ENCODE peak calls at places on chromosomes 16 and 17, in nine cellular contexts. A is NCI-H1436; Z is A172; L is activated CD8-positive, alpha-beta memory T cell treated with anti-CD3 and anti-CD28 coated beads for 24 hours; Q is head of caudate nucleus; W is PC-9; K is MV-4-11; T is activated naive CD4-positive, alpha-beta T cell treated with Interleukin-2 at 50 U/mL for 16 hours; H is neural progenitor cell. M is an unnamed sample.

GRCh38 chr16:29645699-29646187 is 17.3 kb upstream of the SPN start:
- DNase-seq in A (no peak), Z (peak; percentile 34), L (no peak), Q (no peak), W (no peak), K (peak; percentile 96), T (no peak), H (no peak), M (no peak)

GRCh38 chr16:87728026-87728425 is 37.8 kb downstream of the KLHDC4 start:
- DNase-seq in A (no peak), Z (peak; percentile 86), L (no peak), Q (no peak), W (no peak), K (no peak), T (no peak), H (no peak), M (peak; percentile 79)

GRCh38 chr17:42050360-42051012 is at the start of gene C17orf113:
- DNase-seq in A (peak; percentile 66), Z (no peak), L (peak; percentile 81), Q (peak; percentile 54), W (peak; percentile 47), K (peak; percentile 16), T (peak; percentile 37), H (peak; percentile 88), M (peak; percentile 3)

GRCh38 chr16:26709175-26709574 is 357.6 kb upstream of the C16orf82 start:
- DNase-seq in A (no peak), Z (no peak), L (no peak), Q (no peak), W (no peak), K (no peak), T (no peak), H (no peak), M (no peak)

GRCh38 chr16:21645261-21645721 is 7.1 kb downstream of the IGSF6 start:
- DNase-seq in A (no peak), Z (no peak), L (peak; percentile 69), Q (no peak), W (no peak), K (peak; percentile 91), T (peak; percentile 24), H (no peak), M (no peak)

GRCh38 chr17:48994548-48995331 is 2.4 kb upstream of the IGF2BP1 start:
- DNase-seq in A (no peak), Z (no peak), L (peak; percentile 38), Q (no peak), W (no peak), K (no peak), T (no peak), H (no peak), M (no peak)

GRCh38 chr16:78448658-78449327 is 349.3 kb downstream of the WWOX start:
- DNase-seq in A (no peak), Z (no peak), L (no peak), Q (no peak), W (no peak), K (no peak), T (no peak), H (no peak), M (no peak)

GRCh38 chr16:4137438-4137837 is 21.2 kb upstream of the ADCY9 start:
- DNase-seq in A (no peak), Z (no peak), L (no peak), Q (no peak), W (no peak), K (no peak), T (no peak), H (no peak), M (no peak)

GRCh38 chr17:40304464-40304863 is 4.5 kb upstream of the RARA start:
- DNase-seq in A (no peak), Z (peak; percentile 69), L (no peak), Q (no peak), W (no peak), K (no peak), T (no peak), H (no peak), M (no peak)

GRCh38 chr16:85917012-85917411 is 18.1 kb downstream of the IRF8 start:
- DNase-seq in A (no peak), Z (no peak), L (no peak), Q (no peak), W (no peak), K (peak; percentile 33), T (no peak), H (no peak), M (no peak)

GRCh38 chr17:2071421-2072281 is 16.7 kb downstream of the HIC1 start:
- DNase-seq in A (no peak), Z (peak; percentile 62), L (no peak), Q (no peak), W (no peak), K (peak; percentile 52), T (no peak), H (no peak), M (peak; percentile 80)

GRCh38 chr17:78263063-78263735 is 31.8 kb downstream of the TMEM235 start:
- DNase-seq in A (no peak), Z (no peak), L (no peak), Q (no peak), W (no peak), K (peak; percentile 85), T (no peak), H (no peak), M (no peak)

GRCh38 chr17:30924341-30924740 is 2.6 kb downstream of the ADAP2 start:
- DNase-seq in A (no peak), Z (no peak), L (no peak), Q (no peak), W (no peak), K (no peak), T (no peak), H (no peak), M (no peak)

GRCh38 chr16:1435921-1436697 is 5.2 kb downstream of the PERCC1 start:
- DNase-seq in A (no peak), Z (no peak), L (no peak), Q (no peak), W (no peak), K (no peak), T (no peak), H (no peak), M (no peak)

GRCh38 chr17:57341611-57342010 is 85.3 kb downstream of the MSI2 start:
- DNase-seq in A (no peak), Z (no peak), L (no peak), Q (no peak), W (no peak), K (no peak), T (no peak), H (no peak), M (no peak)

GRCh38 chr16:67158637-67159600 is 790 bp downstream of the TRADD start:
- DNase-seq in A (peak; percentile 15), Z (no peak), L (peak; percentile 88), Q (no peak), W (peak; percentile 54), K (peak; percentile 55), T (peak; percentile 85), H (peak; percentile 70), M (no peak)

GRCh38 chr17:65156835-65157565 is 19.8 kb downstream of the RGS9 start:
- DNase-seq in A (no peak), Z (no peak), L (no peak), Q (no peak), W (no peak), K (no peak), T (no peak), H (no peak), M (no peak)

GRCh38 chr16:5944971-5945370 is 847.4 kb upstream of the EEF2KMT start:
- DNase-seq in A (no peak), Z (no peak), L (no peak), Q (no peak), W (no peak), K (no peak), T (no peak), H (no peak), M (no peak)

GRCh38 chr17:29212681-29213121 is 32.5 kb upstream of the MYO18A start:
- DNase-seq in A (no peak), Z (peak; percentile 24), L (no peak), Q (peak; percentile 55), W (no peak), K (no peak), T (no peak), H (no peak), M (no peak)

GRCh38 chr17:77140878-77141767 is at the start of gene SEC14L1:
- DNase-seq in A (no peak), Z (peak; percentile 63), L (peak; percentile 77), Q (no peak), W (peak; percentile 46), K (no peak), T (peak; percentile 33), H (peak; percentile 79), M (no peak)